ENCODE peak calls at places on chromosomes 2 and 18, in nine cellular contexts. Z, A, F, U, H, E, C, Q and I are unnamed samples.

GRCh38 chr2:12741361-12741760 is 24.6 kb downstream of the TRIB2 start:
- DNase-seq in Q (no peak), C (no peak), H (no peak), U (no peak), F (no peak), A (no peak), E (no peak), Z (no peak), I (no peak)

GRCh38 chr2:30984141-30984540 is 154.1 kb downstream of the GALNT14 start:
- DNase-seq in F (no peak), Q (no peak), C (no peak), U (no peak), H (no peak), E (no peak), Z (no peak), A (no peak), I (no peak)

GRCh38 chr18:7846315-7846714 is 279.2 kb downstream of the PTPRM start:
- DNase-seq in C (no peak), Z (no peak), H (no peak), E (no peak), F (no peak), U (no peak), Q (no peak), A (no peak), I (no peak)

GRCh38 chr2:113208995-113209868 is 35.5 kb downstream of the PSD4 start:
- DNase-seq in H (no peak), U (peak; percentile 65), E (no peak), C (no peak), Q (no peak), A (no peak), Z (peak; percentile 37), F (no peak), I (no peak)

GRCh38 chr18:77765468-77765867 is 515.8 kb downstream of the GALR1 start:
- DNase-seq in Q (no peak), U (no peak), E (peak; percentile 65), A (peak; percentile 63), H (no peak), C (no peak), F (peak; percentile 28), Z (no peak), I (peak; percentile 48)

GRCh38 chr2:236021497-236022057 is 146.6 kb downstream of the GBX2 start:
- DNase-seq in C (no peak), Q (no peak), F (no peak), H (no peak), U (no peak), Z (no peak), E (no peak), A (no peak), I (no peak)

GRCh38 chr2:26982102-26982742 is 11.8 kb downstream of the MAPRE3 start:
- DNase-seq in C (peak; percentile 84), Q (peak; percentile 70), E (no peak), H (peak; percentile 77), A (peak; percentile 64), Z (no peak), F (peak; percentile 76), U (peak; percentile 36), I (peak; percentile 23)

GRCh38 chr18:70985948-70986347 is 697.1 kb downstream of the SOCS6 start:
- DNase-seq in U (no peak), F (no peak), H (no peak), Q (no peak), Z (no peak), E (no peak), A (no peak), C (no peak), I (no peak)

GRCh38 chr18:63249781-63250180 is 69.8 kb downstream of the BCL2 start:
- DNase-seq in H (peak; percentile 53), F (no peak), U (no peak), Z (no peak), Q (no peak), E (no peak), C (no peak), A (no peak), I (no peak)

GRCh38 chr2:16151651-16152050 is 211.3 kb downstream of the MYCN start:
- DNase-seq in H (no peak), A (no peak), U (no peak), Q (no peak), Z (no peak), E (no peak), C (no peak), F (no peak), I (no peak)

GRCh38 chr2:170715062-170715931 is at the start of gene SP5:
- DNase-seq in A (peak; percentile 83), U (peak; percentile 29), C (peak; percentile 56), Q (no peak), F (peak; percentile 62), Z (no peak), H (peak; percentile 79), E (peak; percentile 56), I (peak; percentile 30)

GRCh38 chr2:164314148-164314547 is 307.1 kb downstream of the GRB14 start:
- DNase-seq in A (peak; percentile 29), C (no peak), Z (no peak), H (no peak), E (no peak), Q (no peak), F (peak; percentile 57), U (no peak), I (no peak)

DNA sequence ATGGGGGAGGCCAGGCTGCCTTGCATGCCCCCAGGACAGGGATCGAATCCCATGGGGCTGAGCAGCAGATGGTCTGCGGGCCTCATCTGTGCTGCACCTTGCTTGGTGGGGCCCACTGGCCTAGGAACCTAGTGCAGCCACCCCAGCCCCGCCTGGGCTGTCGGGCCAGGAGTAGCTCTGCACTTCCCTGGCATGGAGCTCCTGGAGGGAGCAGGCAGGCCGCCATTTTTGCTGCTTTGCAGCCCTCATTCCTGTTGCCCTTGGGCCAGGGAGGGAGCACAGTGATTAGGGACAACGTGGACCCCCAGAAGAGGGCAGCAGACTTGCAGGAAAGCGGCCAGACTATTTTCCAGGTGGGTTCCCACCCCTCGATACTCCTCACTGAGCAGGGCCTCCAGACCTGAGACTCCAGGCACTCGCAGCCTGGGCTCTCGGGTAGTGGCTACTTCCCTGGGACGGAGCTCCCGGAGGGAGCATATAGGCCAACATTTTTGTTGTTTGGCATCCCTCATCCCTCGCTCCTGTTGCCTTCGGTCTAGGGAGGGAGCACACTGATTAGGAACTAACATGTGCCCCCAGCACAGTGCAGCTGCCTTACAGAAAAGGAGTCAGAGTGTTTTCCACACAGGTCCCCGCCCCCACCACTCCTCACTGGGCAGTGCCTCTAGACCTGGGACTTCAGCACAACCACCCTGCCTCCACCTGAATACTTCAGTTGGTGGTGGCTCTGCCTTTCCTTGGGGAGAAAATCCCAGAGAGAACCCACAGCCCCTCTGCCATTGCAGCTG is 99.5 kb downstream of the MAIP1 start:
- DNase-seq in C (no peak), E (peak; percentile 12), Q (no peak), A (no peak), H (no peak), Z (no peak), U (no peak), F (no peak), I (peak; percentile 37)
- TF ChIP-seq CTCF in C (no peak), E (no peak), Q (no peak), A (peak; percentile 13), H (no peak), Z (peak; percentile 45), U (peak; percentile 10), F (no peak), I (peak; percentile 58)

DNA sequence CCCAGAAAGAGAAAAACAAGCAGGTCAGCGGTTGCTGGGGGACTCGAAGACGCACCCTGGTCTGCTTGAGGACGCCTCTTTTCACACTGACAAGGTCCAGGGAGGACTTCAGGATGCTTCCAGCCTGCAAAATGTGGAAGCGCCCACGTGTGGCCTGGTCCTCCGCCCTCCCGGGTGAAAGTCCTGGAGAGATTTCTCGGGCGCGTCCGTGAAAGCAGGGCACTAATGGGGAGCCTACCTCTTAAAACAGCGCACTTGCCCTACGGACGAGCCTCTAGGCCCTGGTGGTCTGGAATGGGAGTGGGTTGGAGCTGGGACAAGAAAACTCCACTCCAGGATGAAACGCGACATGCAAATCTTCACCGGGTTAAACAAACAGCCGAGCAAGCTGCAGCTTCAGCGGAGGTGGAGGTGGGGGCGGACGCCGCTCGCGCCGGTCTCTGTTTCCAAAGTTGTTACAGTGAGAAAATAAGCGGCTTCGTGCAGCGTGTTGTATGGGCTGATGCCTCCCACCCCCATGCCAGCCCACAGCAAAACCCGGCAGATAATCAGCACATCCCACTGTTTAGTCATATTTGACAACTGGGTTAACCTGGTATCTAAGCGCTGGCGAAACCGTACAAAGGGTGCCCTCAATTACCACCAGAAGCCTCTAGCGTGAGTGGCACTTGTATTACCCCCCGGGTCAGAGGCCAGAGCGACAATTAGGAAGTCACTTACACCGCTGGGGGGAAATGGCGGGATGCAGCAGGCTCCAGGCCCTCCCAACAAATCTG is 1.1 kb upstream of the SP9 start:
- DNase-seq in C (no peak), E (peak; percentile 19), H (no peak), Q (no peak), U (no peak), A (no peak), Z (no peak), F (no peak), I (no peak)
- TF ChIP-seq CTCF in C (no peak), E (no peak), H (no peak), Q (no peak), U (no peak), A (no peak), Z (no peak), F (no peak), I (no peak)

DNA sequence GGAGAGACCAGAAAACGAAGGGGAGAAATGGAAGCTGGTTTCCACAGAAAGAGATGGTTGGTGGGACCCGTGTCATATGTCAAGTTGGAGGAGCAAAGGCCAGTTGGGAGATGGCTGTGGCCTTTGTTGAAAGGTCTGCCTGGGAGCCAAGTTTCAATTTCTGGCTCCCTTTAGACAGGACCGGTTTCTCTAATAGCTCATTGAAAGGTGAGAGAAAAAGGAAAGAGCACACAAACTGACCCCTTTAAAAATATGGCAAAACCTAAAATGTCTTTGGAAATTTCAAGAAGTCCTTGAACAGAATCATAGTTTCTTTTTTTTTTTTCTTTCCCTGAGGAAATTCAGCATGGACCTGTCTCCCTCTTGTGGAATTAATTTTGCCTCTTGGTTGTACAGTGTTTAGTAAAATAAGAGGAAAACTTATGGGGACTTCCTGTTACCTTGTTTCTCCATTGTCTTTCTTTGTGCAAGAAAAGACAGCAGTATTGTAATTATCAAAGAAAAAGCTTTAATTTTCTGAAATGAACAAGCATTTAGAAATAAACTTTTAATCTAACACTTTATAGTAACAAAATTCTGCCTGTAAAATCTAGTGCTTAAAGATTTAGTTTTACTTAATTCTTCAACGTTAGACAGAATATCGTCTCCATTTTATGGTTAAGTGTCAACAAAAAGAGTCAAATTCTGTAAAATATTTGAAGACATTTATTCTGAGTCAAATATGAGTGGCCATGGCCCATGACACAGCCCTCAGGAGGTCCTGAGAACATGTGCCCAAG is 176.4 kb upstream of the NABP1 start:
- DNase-seq in Z (peak; percentile 28), A (peak; percentile 53), C (no peak), F (peak; percentile 51), Q (no peak), E (no peak), H (no peak), U (peak; percentile 70), I (no peak)
- TF ChIP-seq CTCF in Z (peak; percentile 86), A (peak; percentile 67), C (peak; percentile 49), F (peak; percentile 58), Q (peak; percentile 79), E (peak; percentile 71), H (peak; percentile 66), U (peak; percentile 90), I (peak; percentile 68)

DNA sequence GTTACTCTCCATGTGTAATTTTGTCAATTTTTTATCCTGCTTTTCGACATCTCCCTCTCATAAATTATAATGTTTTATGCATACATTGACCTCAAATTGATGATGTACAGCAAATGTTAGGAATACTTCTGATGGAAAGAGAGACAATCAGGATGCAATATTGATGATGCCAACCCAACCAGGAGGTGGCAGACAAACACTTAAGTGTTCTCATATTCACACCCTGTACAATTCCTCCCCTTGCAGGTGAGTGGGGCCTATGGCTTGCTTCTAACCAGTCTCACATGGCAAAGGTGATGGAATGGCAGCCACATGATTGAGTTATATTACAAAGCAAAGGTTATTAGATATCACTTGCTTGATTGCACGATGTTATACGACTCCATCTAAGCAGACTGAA is 594.3 kb upstream of the REG3G start:
- DNase-seq in C (no peak), H (no peak), A (no peak), F (peak; percentile 16), Q (no peak), Z (no peak), U (no peak), E (no peak), I (no peak)
- TF ChIP-seq CTCF in C (peak; percentile 27), H (no peak), A (no peak), F (peak; percentile 15), Q (no peak), Z (no peak), U (no peak), E (no peak), I (no peak)